ENCODE peak calls at places on chromosomes 11 and 22, in five cellular contexts. M is activated T-cell treated with anti-CD3 and anti-CD28 coated beads for 1 hour; C is GM03348; P is NCI-H82; B is stimulated activated CD4-positive, alpha-beta T cell treated with anti-CD3 and anti-CD28 coated beads, Interleukin-1b, Interleukin-23, amount 100 ng/mL, for 24 hours. T is an unnamed sample.

GRCh38 chr11:108302121-108302785 is 79.4 kb downstream of the ATM start:
- DNase-seq in M (no peak), C (peak), B (no peak), P (no peak), T (no peak)

GRCh38 chr22:44026630-44027511 is 2.8 kb downstream of the PARVB start:
- DNase-seq in M (peak), B (peak), C (peak), P (no peak), T (no peak)

GRCh38 chr22:35140879-35141745 is 75.2 kb downstream of the ISX start:
- DNase-seq in P (peak), M (no peak), B (no peak), C (no peak), T (no peak)

GRCh38 chr11:112004389-112004788 is 20.8 kb upstream of the DLAT start:
- DNase-seq in C (peak), M (no peak), B (no peak), P (no peak), T (no peak)

GRCh38 chr11:122234257-122234656 is 118.2 kb upstream of the BLID start:
- DNase-seq in B (no peak), P (no peak), M (no peak), C (no peak), T (no peak)

GRCh38 chr11:43907028-43907966 is 26.7 kb downstream of the ALKBH3 start:
- DNase-seq in C (no peak), B (no peak), M (no peak), P (no peak), T (no peak)

GRCh38 chr22:22099194-22099486 is 116.6 kb upstream of the TOP3B start:
- DNase-seq in P (no peak), M (no peak), C (no peak), B (no peak), T (no peak)

GRCh38 chr11:48081151-48082010 is 101.0 kb downstream of the PTPRJ start:
- DNase-seq in C (peak), B (no peak), M (no peak), P (no peak), T (no peak)

GRCh38 chr22:29524440-29525191 is 28.9 kb downstream of the THOC5 start:
- DNase-seq in C (peak), P (peak), M (peak), B (no peak), T (no peak)

GRCh38 chr11:94546886-94547285 is 3.2 kb downstream of the FUT4 start:
- DNase-seq in C (no peak), M (no peak), P (peak), B (no peak), T (peak)

GRCh38 chr11:120215634-120216033 is 4.8 kb downstream of the OAF start:
- DNase-seq in B (no peak), M (no peak), C (peak), P (no peak), T (no peak)

GRCh38 chr11:65382804-65383368 is 440 bp upstream of the SLC25A45 start:
- DNase-seq in C (no peak), P (no peak), B (no peak), M (no peak), T (no peak)

GRCh38 chr11:115965754-115966504 is 461.7 kb upstream of the CADM1 start:
- DNase-seq in C (no peak), B (no peak), P (peak), M (no peak), T (peak)